ENCODE peak calls at places on chromosomes 6 and 20, in six cellular contexts. K is NCI-H2171, C is fibroblast of mammary gland, F is right cardiac atrium, E is lung, T is H9. O is an unnamed sample.

GRCh38 chr6:165146456-165146855 is 162.9 kb downstream of the C6orf118 start:
- DNase-seq in K (no peak), C (no peak), F (no peak), E (no peak), T (no peak), O (no peak)

GRCh38 chr6:91164105-91164504 is 577.2 kb upstream of the MAP3K7 start:
- DNase-seq in K (no peak), C (no peak), F (no peak), E (no peak), T (no peak), O (no peak)

GRCh38 chr6:93819189-93819588 is 399.8 kb upstream of the EPHA7 start:
- DNase-seq in K (no peak), C (peak), F (no peak), E (no peak), T (no peak), O (no peak)

GRCh38 chr20:14446446-14446845 is 109.0 kb upstream of the FLRT3 start:
- DNase-seq in K (no peak), C (peak), F (no peak), E (no peak), T (no peak), O (no peak)

GRCh38 chr6:105759946-105760345 is 326.2 kb upstream of the PRDM1 start:
- DNase-seq in K (no peak), C (peak), F (no peak), E (no peak), T (no peak), O (no peak)

GRCh38 chr6:54846243-54846856 is at the start of gene FAM83B:
- DNase-seq in K (no peak), C (no peak), F (peak), E (peak), T (peak), O (peak)

GRCh38 chr20:35297153-35297552 is 4.9 kb upstream of the FAM83C start:
- DNase-seq in K (no peak), C (peak), F (peak), E (no peak), T (peak), O (no peak)

GRCh38 chr6:14966902-14967711 is 278.8 kb upstream of the JARID2 start:
- DNase-seq in K (no peak), C (no peak), F (no peak), E (no peak), T (no peak), O (peak)

GRCh38 chr6:2754911-2755310 is 4.2 kb upstream of the MYLK4 start:
- DNase-seq in K (no peak), C (no peak), F (no peak), E (no peak), T (no peak), O (no peak)

GRCh38 chr20:47600967-47601547 is 99.4 kb downstream of the NCOA3 start:
- DNase-seq in K (no peak), C (no peak), F (no peak), E (no peak), T (no peak), O (no peak)

GRCh38 chr6:20805027-20805426 is 270.8 kb downstream of the CDKAL1 start:
- DNase-seq in K (no peak), C (no peak), F (no peak), E (no peak), T (no peak), O (no peak)

GRCh38 chr20:32252189-32252588 is 25.3 kb upstream of the KIF3B start:
- DNase-seq in K (no peak), C (no peak), F (no peak), E (no peak), T (no peak), O (no peak)

GRCh38 chr6:11329841-11330765 is 97.6 kb upstream of the NEDD9 start:
- DNase-seq in K (no peak), C (no peak), F (no peak), E (no peak), T (no peak), O (peak)

GRCh38 chr6:130620338-130620781 is 206.8 kb upstream of the SMLR1 start:
- DNase-seq in K (no peak), C (peak), F (no peak), E (no peak), T (no peak), O (no peak)

GRCh38 chr20:46458891-46459750 is 52.7 kb upstream of the ELMO2 start:
- DNase-seq in K (peak), C (no peak), F (peak), E (peak), T (peak), O (peak)

GRCh38 chr6:170344631-170345576 is 38.3 kb downstream of the FAM120B start:
- DNase-seq in K (no peak), C (peak), F (peak), E (no peak), T (no peak), O (peak)

GRCh38 chr20:23152308-23152892 is 66.3 kb upstream of the CD93 start:
- DNase-seq in K (no peak), C (peak), F (peak), E (no peak), T (peak), O (peak)

GRCh38 chr6:160775730-160776129 is 73.7 kb downstream of the PLG start:
- DNase-seq in K (no peak), C (no peak), F (no peak), E (no peak), T (no peak), O (no peak)

GRCh38 chr6:103800131-103800670 is 1059.5 kb downstream of the HACE1 start:
- DNase-seq in K (peak), C (no peak), F (no peak), E (no peak), T (no peak), O (no peak)

GRCh38 chr6:36514554-36515456 is 32.5 kb downstream of the STK38 start:
- DNase-seq in K (no peak), C (no peak), F (no peak), E (no peak), T (no peak), O (peak)

GRCh38 chr6:28587011-28587745 is 61.5 kb downstream of the GPX5 start:
- DNase-seq in K (peak), C (peak), F (peak), E (peak), T (peak), O (peak)

GRCh38 chr6:22072939-22073338 is 223.9 kb downstream of the PRL start:
- DNase-seq in K (no peak), C (no peak), F (no peak), E (no peak), T (no peak), O (no peak)

GRCh38 chr6:36660771-36661471 is 17.6 kb upstream of the CDKN1A start:
- DNase-seq in K (no peak), C (peak), F (peak), E (peak), T (peak), O (peak)

GRCh38 chr6:110190726-110191125 is 10.5 kb downstream of the CDC40 start:
- DNase-seq in K (no peak), C (no peak), F (no peak), E (no peak), T (no peak), O (no peak)

GRCh38 chr6:54801669-54802068 is 44.9 kb upstream of the FAM83B start:
- DNase-seq in K (no peak), C (peak), F (no peak), E (no peak), T (no peak), O (peak)

GRCh38 chr20:37649017-37649416 is 44.8 kb upstream of the CTNNBL1 start:
- DNase-seq in K (no peak), C (peak), F (no peak), E (no peak), T (no peak), O (no peak)

GRCh38 chr6:139392834-139393233 is 18.4 kb upstream of the CITED2 start:
- DNase-seq in K (no peak), C (peak), F (no peak), E (no peak), T (no peak), O (peak)

GRCh38 chr6:112429226-112429625 is 82.1 kb downstream of the RFPL4B start:
- DNase-seq in K (no peak), C (no peak), F (no peak), E (no peak), T (peak), O (no peak)

GRCh38 chr6:169587992-169588391 is 113.8 kb downstream of the WDR27 start:
- DNase-seq in K (no peak), C (peak), F (no peak), E (no peak), T (no peak), O (no peak)

GRCh38 chr20:52340036-52340634 is 148.6 kb upstream of the ZFP64 start:
- DNase-seq in K (peak), C (peak), F (no peak), E (no peak), T (no peak), O (peak)

GRCh38 chr6:151060096-151060741 is 179.5 kb upstream of the AKAP12 start:
- DNase-seq in K (no peak), C (peak), F (no peak), E (no peak), T (no peak), O (peak)

GRCh38 chr6:77463881-77464867 is 883 bp upstream of the HTR1B start:
- DNase-seq in K (no peak), C (no peak), F (no peak), E (no peak), T (peak), O (no peak)

GRCh38 chr6:27836080-27836782 is 76.0 kb downstream of the OR2B2 start:
- DNase-seq in K (no peak), C (no peak), F (no peak), E (no peak), T (no peak), O (peak)

GRCh38 chr6:128131566-128131965 is 230.7 kb upstream of the THEMIS start:
- DNase-seq in K (no peak), C (peak), F (no peak), E (no peak), T (no peak), O (no peak)

GRCh38 chr6:5135783-5136376 is 50.7 kb downstream of the PPP1R3G start:
- DNase-seq in K (peak), C (peak), F (no peak), E (no peak), T (no peak), O (peak)

GRCh38 chr6:53315086-53315724 is 33.5 kb downstream of the ELOVL5 start:
- DNase-seq in K (no peak), C (no peak), F (no peak), E (no peak), T (no peak), O (no peak)

O was measured in small intestine.